ENCODE peak calls at places on chromosomes 11 and 22, in seven cellular contexts. U, S, R, M, P, Q and L are unnamed samples.

GRCh38 chr11:84581083-84581482 is 1046.1 kb downstream of the DLG2 start:
- DNase-seq in U (no peak), S (no peak), R (no peak), M (no peak), P (no peak), Q (no peak), L (no peak)

GRCh38 chr11:82902086-82902485 is 550 bp downstream of the DDIAS start:
- DNase-seq in U (no peak), S (no peak), R (no peak), M (peak; percentile 70), P (no peak), Q (no peak), L (no peak)

GRCh38 chr11:10005955-10006525 is 288.0 kb downstream of the SBF2 start:
- DNase-seq in U (no peak), S (no peak), R (no peak), M (peak; percentile 73), P (no peak), Q (no peak), L (peak; percentile 58)

GRCh38 chr22:17398159-17398558 is 28.9 kb downstream of the CECR2 start:
- DNase-seq in U (no peak), S (no peak), R (no peak), M (no peak), P (no peak), Q (no peak), L (no peak)

GRCh38 chr11:16365456-16366355 is 9.4 kb upstream of the SOX6 start:
- DNase-seq in U (no peak), S (no peak), R (no peak), M (no peak), P (no peak), Q (no peak), L (no peak)

GRCh38 chr11:2930705-2931415 is 1.6 kb upstream of the PHLDA2 start:
- DNase-seq in U (no peak), S (peak; percentile 84), R (no peak), M (peak; percentile 57), P (no peak), Q (peak; percentile 54), L (no peak)

GRCh38 chr11:82229346-82229745 is 504.3 kb downstream of the FAM181B start:
- DNase-seq in U (peak; percentile 24), S (no peak), R (no peak), M (peak; percentile 83), P (no peak), Q (peak; percentile 33), L (no peak)

GRCh38 chr11:78179459-78180071 is 8.9 kb downstream of the KCTD21 start:
- DNase-seq in U (no peak), S (no peak), R (no peak), M (no peak), P (no peak), Q (no peak), L (no peak)

GRCh38 chr11:130471731-130472433 is 23.4 kb downstream of the ADAMTS15 start:
- DNase-seq in U (no peak), S (no peak), R (peak; percentile 60), M (no peak), P (no peak), Q (no peak), L (no peak)

GRCh38 chr11:94897330-94897768 is 76.0 kb downstream of the CWC15 start:
- DNase-seq in U (no peak), S (no peak), R (no peak), M (peak; percentile 65), P (no peak), Q (peak; percentile 64), L (peak; percentile 52)

GRCh38 chr11:58739725-58740430 is 8.1 kb upstream of the GLYAT start:
- DNase-seq in U (no peak), S (no peak), R (no peak), M (peak; percentile 36), P (no peak), Q (peak; percentile 3), L (peak; percentile 18)

GRCh38 chr11:46300270-46300669 is 22.8 kb downstream of the CREB3L1 start:
- DNase-seq in U (no peak), S (no peak), R (no peak), M (no peak), P (no peak), Q (no peak), L (no peak)

GRCh38 chr11:86116386-86116726 is 47.5 kb upstream of the PICALM start:
- DNase-seq in U (peak; percentile 3), S (no peak), R (no peak), M (no peak), P (no peak), Q (peak; percentile 89), L (peak; percentile 91)

GRCh38 chr11:114738954-114739353 is 60.6 kb downstream of the NXPE2 start:
- DNase-seq in U (no peak), S (no peak), R (no peak), M (peak; percentile 72), P (no peak), Q (peak; percentile 39), L (peak; percentile 44)

GRCh38 chr22:47304854-47305253 is 542.4 kb downstream of the TBC1D22A start:
- DNase-seq in U (no peak), S (no peak), R (peak; percentile 79), M (no peak), P (no peak), Q (no peak), L (no peak)